ENCODE peak calls at places on chromosomes 16 and 17, in five cellular contexts. D is T-helper 2 cell, V is small intestine, B is NCI-H1092 treated with DMSO at 0.1 percent for 48 hours, L is NCI-H446. O is an unnamed sample.

GRCh38 chr16:84088695-84089395 is 27.9 kb downstream of the MBTPS1 start:
- DNase-seq in B (no peak), D (peak; percentile 19), V (peak; percentile 11), L (no peak), O (no peak)

GRCh38 chr17:42342242-42343008 is 45.8 kb downstream of the STAT3 start:
- DNase-seq in B (no peak), L (no peak), D (peak; percentile 16), V (peak; percentile 22), O (no peak)

GRCh38 chr17:45855691-45856315 is 11.1 kb downstream of the SPPL2C start:
- DNase-seq in V (no peak), B (no peak), D (no peak), L (no peak), O (no peak)

GRCh38 chr16:87472935-87473334 is 19.9 kb downstream of the ZCCHC14 start:
- DNase-seq in B (no peak), D (no peak), V (no peak), L (no peak), O (no peak)

GRCh38 chr16:49021136-49021535 is 260.5 kb downstream of the CBLN1 start:
- DNase-seq in V (no peak), L (peak; percentile 16), D (no peak), B (peak; percentile 16), O (peak; percentile 34)

GRCh38 chr17:51032850-51033249 is 87.8 kb downstream of the SPAG9 start:
- DNase-seq in B (no peak), L (no peak), D (no peak), V (no peak), O (no peak)

GRCh38 chr17:48603959-48604769 is 622 bp downstream of the HOXB6 start:
- DNase-seq in L (no peak), B (no peak), D (no peak), V (no peak), O (no peak)

GRCh38 chr17:43612515-43612914 is 49.2 kb downstream of the MEOX1 start:
- DNase-seq in L (no peak), D (no peak), B (no peak), V (peak; percentile 67), O (no peak)

GRCh38 chr16:12406840-12407690 is 396.6 kb downstream of the CPPED1 start:
- DNase-seq in L (no peak), B (no peak), D (no peak), V (peak; percentile 4), O (no peak)

GRCh38 chr17:41065829-41066624 is at the start of gene KRTAP2-4:
- DNase-seq in V (no peak), L (no peak), D (no peak), B (no peak), O (no peak)

GRCh38 chr17:3977387-3977786 is 13.2 kb upstream of the ATP2A3 start:
- DNase-seq in V (no peak), D (no peak), B (peak; percentile 25), L (no peak), O (no peak)

GRCh38 chr17:80678621-80679020 is 134.0 kb downstream of the RPTOR start:
- DNase-seq in D (no peak), B (no peak), L (no peak), V (no peak), O (no peak)

GRCh38 chr17:72407336-72408121 is 286.7 kb downstream of the SOX9 start:
- DNase-seq in V (peak; percentile 84), B (peak; percentile 93), D (no peak), L (peak; percentile 89), O (no peak)

GRCh38 chr17:8941520-8941919 is 24.0 kb downstream of the PIK3R5 start:
- DNase-seq in D (peak; percentile 48), B (no peak), V (peak; percentile 42), L (no peak), O (no peak)

GRCh38 chr16:88387941-88388627 is 5.3 kb downstream of the ZNF469 start:
- DNase-seq in L (no peak), D (no peak), V (peak; percentile 56), B (no peak), O (no peak)

GRCh38 chr16:50551243-50551642 is 3.0 kb downstream of the NKD1 start:
- DNase-seq in D (no peak), L (no peak), B (no peak), V (no peak), O (no peak)

GRCh38 chr17:49746791-49747490 is 17.0 kb downstream of the FAM117A start:
- DNase-seq in L (no peak), D (no peak), V (peak; percentile 36), B (no peak), O (no peak)

GRCh38 chr17:49815761-49816281 is 27.3 kb downstream of the KAT7 start:
- DNase-seq in V (no peak), D (no peak), B (no peak), L (no peak), O (no peak)

GRCh38 chr17:42525221-42525620 is 10.8 kb upstream of the NAGLU start:
- DNase-seq in V (no peak), D (no peak), L (no peak), B (no peak), O (no peak)

GRCh38 chr17:75060434-75061054 is 13.5 kb downstream of the KCTD2 start:
- DNase-seq in B (no peak), V (no peak), L (no peak), D (no peak), O (no peak)

GRCh38 chr16:74449470-74449869 is 28.2 kb upstream of the CLEC18B start:
- DNase-seq in D (no peak), B (no peak), V (no peak), L (no peak), O (no peak)

GRCh38 chr17:40265337-40265736 is 22.3 kb upstream of the CDC6 start:
- DNase-seq in B (no peak), D (no peak), V (no peak), L (no peak), O (no peak)

GRCh38 chr17:7929158-7930029 is at the start of gene KCNAB3:
- DNase-seq in V (peak; percentile 9), B (peak; percentile 69), L (peak; percentile 85), D (peak; percentile 29), O (peak; percentile 8)

GRCh38 chr17:41812176-41813038 is at the start of gene FKBP10:
- DNase-seq in D (peak; percentile 7), L (peak; percentile 13), V (peak; percentile 29), B (peak; percentile 45), O (no peak)

O was measured in cerebellar nuclear complex.